ENCODE peak calls at places on chromosomes 2 and 18, in four cellular contexts. K is WTC11, X is HepG2, J is K562. U is an unnamed sample.

GRCh38 chr2:201949036-201950012 is 84.3 kb upstream of the FZD7 start:
- DNase-seq in K (peak; percentile 71), X (no peak), J (no peak), U (no peak)

GRCh38 chr2:168145598-168145997 is 101.8 kb downstream of the STK39 start:
- DNase-seq in K (no peak), X (no peak), J (no peak), U (no peak)

GRCh38 chr2:119491776-119492525 is 32.3 kb downstream of the SCTR start:
- DNase-seq in K (no peak), X (peak; percentile 91), J (no peak), U (no peak)

GRCh38 chr2:173462908-173463840 is 108.5 kb downstream of the CDCA7 start:
- DNase-seq in K (no peak), X (peak; percentile 77), J (no peak), U (no peak)

GRCh38 chr2:240463274-240463865 is 27.9 kb downstream of the GPC1 start:
- DNase-seq in K (no peak), X (no peak), J (no peak), U (no peak)

GRCh38 chr2:98311090-98311489 is 35.2 kb upstream of the CNGA3 start:
- DNase-seq in K (no peak), X (no peak), J (no peak), U (no peak)

GRCh38 chr18:77754475-77755044 is 504.9 kb downstream of the GALR1 start:
- DNase-seq in K (no peak), X (no peak), J (no peak), U (no peak)

GRCh38 chr18:28594034-28594433 is 417.1 kb upstream of the CDH2 start:
- DNase-seq in K (no peak), X (no peak), J (no peak), U (no peak)

GRCh38 chr2:65397122-65397521 is 35.3 kb downstream of the SPRED2 start:
- DNase-seq in K (no peak), X (no peak), J (peak; percentile 33), U (no peak)

GRCh38 chr2:224369028-224369632 is 32.8 kb downstream of the FAM124B start:
- DNase-seq in K (no peak), X (peak; percentile 45), J (peak; percentile 59), U (no peak)

DNA sequence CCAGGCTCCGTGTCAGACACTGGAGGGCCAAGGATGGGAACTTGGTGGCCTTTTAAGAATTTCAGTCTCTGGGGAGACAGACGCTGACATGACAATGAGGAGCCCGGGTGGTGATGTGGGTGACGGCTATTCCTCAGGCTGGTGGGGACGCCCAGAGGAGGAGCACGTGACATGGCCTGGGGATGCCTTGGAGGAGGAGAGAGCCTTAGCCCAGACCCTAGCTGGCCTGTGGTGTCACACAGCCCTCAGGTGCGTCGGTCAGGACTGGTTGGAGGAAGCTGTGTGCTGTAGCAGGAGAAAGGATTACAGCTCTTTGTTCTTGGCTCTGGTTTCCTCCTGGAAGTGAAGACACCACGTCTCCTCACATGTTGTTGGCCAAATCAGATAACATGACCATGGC is 40.0 kb upstream of the SCLY start:
- DNase-seq in K (no peak), X (no peak), J (no peak), U (no peak)
- TF ChIP-seq TCF7 in K (no peak), X (no peak), J (no peak), U (no peak)

DNA sequence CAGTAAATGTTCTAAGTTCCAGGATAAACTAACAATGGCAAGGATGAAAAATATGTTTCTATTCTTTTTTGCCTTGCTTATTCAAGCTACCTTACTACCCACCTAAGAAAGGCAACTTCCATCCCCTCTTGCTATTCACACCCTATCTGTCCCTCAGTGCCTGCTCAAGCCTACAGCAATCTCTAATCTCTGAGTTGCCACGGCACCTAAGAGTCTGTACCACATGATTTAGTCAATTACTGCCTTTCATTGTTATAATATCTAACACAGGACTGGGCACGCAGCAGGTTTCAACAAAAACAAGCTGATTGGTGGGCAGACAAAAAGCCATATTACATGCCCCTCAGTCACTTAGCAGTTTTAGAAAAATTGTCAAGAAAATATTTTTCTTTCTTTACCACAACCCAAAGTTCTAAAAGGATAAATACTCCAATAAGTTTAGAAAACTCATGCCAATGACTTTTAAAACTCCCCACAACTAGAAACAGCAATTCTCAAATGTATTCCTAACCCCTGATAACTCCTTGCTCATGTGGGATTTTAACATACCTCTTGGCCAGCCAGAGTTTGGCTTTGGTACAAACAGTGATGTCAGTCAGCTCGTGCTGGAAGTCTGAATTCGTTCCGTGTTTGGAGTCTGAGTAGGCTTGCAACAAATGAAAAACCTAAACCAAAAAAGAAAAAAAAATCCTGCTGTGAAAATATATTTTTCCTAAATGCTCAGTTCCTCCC is 117.3 kb upstream of the ZFP36L2 start:
- DNase-seq in K (no peak), X (no peak), J (no peak), U (no peak)
- TF ChIP-seq TCF7 in K (no peak), X (no peak), J (no peak), U (no peak)

DNA sequence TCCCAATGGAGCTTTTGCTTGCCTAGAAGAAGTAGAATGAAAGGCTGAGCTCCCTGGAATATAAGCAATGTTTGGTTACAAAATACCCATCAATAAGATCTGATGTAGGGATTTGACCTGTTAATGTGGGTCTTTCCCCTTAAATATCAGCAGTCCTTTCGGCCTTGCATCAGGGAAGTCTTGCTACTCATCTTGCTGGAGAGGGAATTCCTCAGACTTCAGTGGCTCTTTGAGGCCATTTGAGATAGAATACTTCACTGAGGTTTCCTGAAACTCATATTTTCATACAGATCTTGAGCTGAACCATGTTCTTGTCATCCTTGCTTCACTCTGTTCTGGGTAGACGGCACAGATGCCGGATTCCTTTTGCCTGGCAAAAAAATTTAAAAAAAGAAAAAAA is 3.9 kb downstream of the TWIST2 start:
- DNase-seq in K (no peak), X (no peak), J (no peak), U (no peak)
- TF ChIP-seq TCF7 in K (no peak), X (no peak), J (no peak), U (no peak)

DNA sequence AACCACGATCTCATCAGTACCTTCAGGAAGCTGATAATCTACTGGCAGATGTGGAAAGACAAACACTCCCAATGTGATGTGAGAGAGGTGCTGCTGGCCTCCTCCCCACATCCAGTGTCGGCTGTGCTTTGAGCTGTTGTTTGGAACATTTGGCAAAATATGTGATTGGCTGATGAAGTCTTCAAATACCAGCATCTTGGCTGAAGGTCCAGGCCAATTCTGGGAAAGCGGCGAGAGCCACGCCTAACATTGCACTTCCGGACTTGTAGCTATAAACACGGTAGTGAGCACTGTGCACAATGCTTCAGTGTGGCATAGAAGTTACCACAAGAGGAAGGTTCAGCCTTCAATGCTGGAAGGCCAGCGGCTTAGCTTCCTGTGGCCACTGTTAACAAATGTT is 198.8 kb downstream of the DCDC2C start:
- DNase-seq in K (no peak), X (no peak), J (no peak), U (no peak)
- TF ChIP-seq TCF7 in K (no peak), X (no peak), J (no peak), U (no peak)

DNA sequence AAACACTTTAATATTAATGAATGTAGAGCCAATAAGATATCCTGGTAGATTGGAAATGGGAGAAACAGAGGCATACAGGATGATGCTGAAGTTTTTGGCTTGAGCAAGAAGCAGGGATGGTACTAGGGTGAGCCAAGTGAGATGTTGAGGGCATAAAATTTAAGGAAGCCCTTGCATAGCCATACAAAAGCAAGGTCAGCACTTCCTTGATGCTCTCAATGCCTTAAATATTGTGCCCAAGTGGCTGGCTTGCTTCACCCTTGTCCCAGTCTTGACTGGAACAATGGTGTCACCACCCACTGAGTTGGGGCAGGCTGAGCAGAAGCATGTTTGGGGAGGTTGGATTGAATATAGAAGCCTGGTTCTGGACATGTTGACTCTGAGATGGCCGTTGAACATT is 43.2 kb upstream of the HNMT start:
- DNase-seq in K (no peak), X (no peak), J (no peak), U (no peak)
- TF ChIP-seq TCF7 in K (no peak), X (no peak), J (no peak), U (no peak)

DNA sequence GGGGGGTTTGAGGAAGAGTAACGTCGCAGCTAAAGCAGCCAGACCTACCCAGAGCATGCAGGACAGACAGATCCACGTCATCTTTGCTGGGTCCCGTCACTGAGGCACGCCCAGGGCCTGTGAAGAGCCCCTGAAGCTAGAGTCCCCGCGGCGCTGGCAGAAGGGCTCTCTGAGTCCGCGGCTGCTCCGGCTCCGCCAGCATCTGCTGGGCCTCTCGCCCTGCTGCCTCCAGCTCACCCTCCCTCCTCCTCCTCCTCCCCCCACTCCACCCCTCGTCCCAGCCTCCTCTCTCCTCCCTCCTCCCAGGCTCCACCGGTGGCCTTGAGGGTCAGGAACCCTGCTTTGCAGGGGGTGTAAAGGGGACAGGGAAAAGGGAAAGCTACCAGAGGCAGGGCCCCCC is at the start of gene TNS1:
- DNase-seq in K (no peak), X (no peak), J (no peak), U (no peak)
- TF ChIP-seq TCF7 in K (no peak), X (no peak), J (no peak), U (no peak)

GRCh38 chr2:9949239-9949991 is 2.1 kb upstream of the GRHL1 start:
- DNase-seq in K (no peak), X (no peak), J (no peak), U (no peak)
- TF ChIP-seq TCF7 in K (no peak), X (no peak), J (no peak), U (no peak)

GRCh38 chr2:216636570-216637450 is 3.6 kb downstream of the IGFBP2 start:
- DNase-seq in K (peak; percentile 59), X (peak; percentile 78), J (peak; percentile 34), U (no peak)
- TF ChIP-seq TCF7 in K (no peak), X (no peak), J (no peak), U (no peak)

GRCh38 chr2:188833799-188834198 is 140.4 kb upstream of the COL3A1 start:
- DNase-seq in K (no peak), X (no peak), J (no peak), U (no peak)
- TF ChIP-seq TCF7 in K (no peak), X (no peak), J (no peak), U (no peak)

GRCh38 chr2:226387499-226387942 is 412.1 kb downstream of the IRS1 start:
- DNase-seq in K (no peak), X (peak; percentile 75), J (no peak), U (no peak)
- TF ChIP-seq TCF7 in K (no peak), X (no peak), J (no peak), U (no peak)